ENCODE peak calls at places on chromosomes 11 and 22, in seven cellular contexts. F is fibroblast of mammary gland, M is tibial nerve, L is GM23338, X is IMR-90, U is A549, B is pancreas. E is an unnamed sample.

GRCh38 chr11:69307421-69307820 is 13.5 kb downstream of the MYEOV start:
- DNase-seq in F (no peak), M (no peak), L (no peak), X (no peak), U (no peak), B (no peak), E (no peak)

GRCh38 chr22:38730411-38730871 is 24.7 kb downstream of the GTPBP1 start:
- DNase-seq in F (no peak), M (no peak), L (no peak), X (no peak), U (no peak), B (no peak), E (no peak)

GRCh38 chr11:118275184-118275583 is 11.1 kb upstream of the MPZL2 start:
- DNase-seq in F (peak), M (no peak), L (no peak), X (no peak), U (no peak), B (no peak), E (no peak)

GRCh38 chr11:117944554-117944953 is 15.4 kb upstream of the TMPRSS13 start:
- DNase-seq in F (no peak), M (no peak), L (no peak), X (no peak), U (no peak), B (no peak), E (peak)

GRCh38 chr11:102485095-102485722 is 32.6 kb upstream of the TMEM123 start:
- DNase-seq in F (peak), M (no peak), L (no peak), X (peak), U (no peak), B (no peak), E (no peak)

GRCh38 chr22:45051946-45052345 is 42.1 kb upstream of the PHF21B start:
- DNase-seq in F (no peak), M (no peak), L (no peak), X (no peak), U (no peak), B (no peak), E (no peak)

GRCh38 chr22:29766632-29767288 is at the start of gene ZMAT5:
- DNase-seq in F (peak), M (peak), L (peak), X (peak), U (peak), B (peak), E (peak)

GRCh38 chr22:47739216-47739615 is 976.8 kb downstream of the TBC1D22A start:
- DNase-seq in F (no peak), M (no peak), L (no peak), X (no peak), U (no peak), B (no peak), E (no peak)

GRCh38 chr22:22408731-22409696 is 99.5 kb downstream of the ZNF280B start:
- DNase-seq in F (peak), M (peak), L (peak), X (peak), U (peak), B (no peak), E (no peak)

GRCh38 chr11:134449713-134450112 is 37.7 kb upstream of the B3GAT1 start:
- DNase-seq in F (no peak), M (no peak), L (peak), X (no peak), U (no peak), B (no peak), E (no peak)
- H3K4me3 ChIP-seq in F (no peak), M (no peak), L (no peak), X (no peak), U (no peak), B (no peak), E (no peak)

GRCh38 chr11:60777106-60777505 is 8.0 kb upstream of the MS4A10 start:
- DNase-seq in F (no peak), M (no peak), L (no peak), X (no peak), U (no peak), B (no peak), E (no peak)

GRCh38 chr11:60776167-60776566 is 9.0 kb upstream of the MS4A10 start:
- DNase-seq in F (no peak), M (no peak), L (no peak), X (no peak), U (no peak), B (no peak), E (no peak)

GRCh38 chr11:60772666-60773065 is 12.5 kb upstream of the MS4A10 start:
- DNase-seq in F (no peak), M (no peak), L (no peak), X (no peak), U (no peak), B (no peak), E (no peak)

GRCh38 chr11:60775420-60775961 is 9.6 kb upstream of the MS4A10 start:
- DNase-seq in F (peak), M (peak), L (peak), X (peak), U (peak), B (peak), E (peak)

GRCh38 chr11:60774726-60775125 is 10.4 kb upstream of the MS4A10 start:
- DNase-seq in F (no peak), M (no peak), L (no peak), X (no peak), U (no peak), B (no peak), E (no peak)
- TF ChIP-seq CTCF in F (no peak), M (no peak), L (no peak), X (no peak), U (no peak), B (no peak), E (no peak)

GRCh38 chr11:14547440-14547839 is 27.3 kb upstream of the PSMA1 start:
- DNase-seq in F (no peak), M (no peak), L (no peak), X (no peak), U (no peak), B (no peak), E (no peak)

GRCh38 chr11:14551380-14551779 is 31.2 kb upstream of the PSMA1 start:
- DNase-seq in F (no peak), M (no peak), L (no peak), X (no peak), U (no peak), B (no peak), E (no peak)

GRCh38 chr11:14549891-14550290 is 29.7 kb upstream of the PSMA1 start:
- DNase-seq in F (no peak), M (no peak), L (no peak), X (no peak), U (no peak), B (no peak), E (no peak)

GRCh38 chr11:14554959-14555358 is 34.8 kb upstream of the PSMA1 start:
- DNase-seq in F (peak), M (peak), L (no peak), X (no peak), U (no peak), B (no peak), E (no peak)

DNA sequence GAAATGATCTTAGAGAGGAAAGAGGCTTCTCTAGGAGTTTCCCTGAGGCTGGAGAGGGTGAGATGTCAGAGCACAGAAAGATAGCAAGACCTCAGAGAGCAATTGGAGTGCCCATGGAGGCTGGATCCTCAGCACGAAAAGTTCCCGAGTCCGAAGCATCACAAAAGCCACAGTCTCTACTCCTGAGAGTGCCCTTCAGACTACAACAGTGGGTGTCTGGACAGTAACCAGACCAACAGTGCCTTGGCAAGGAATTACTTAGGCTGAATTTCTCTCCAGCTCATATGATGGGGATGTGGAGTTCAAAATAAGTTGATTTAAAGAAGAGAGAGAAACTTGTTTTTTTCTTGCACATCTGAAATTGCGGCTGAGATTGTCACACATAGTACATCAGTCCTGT is 31.9 kb upstream of the PSMA1 start:
- DNase-seq in F (no peak), M (no peak), L (no peak), X (no peak), U (no peak), B (no peak), E (no peak)
- H3K4me3 ChIP-seq in F (no peak), M (no peak), L (no peak), X (no peak), U (no peak), B (no peak), E (no peak)

GRCh38 chr11:62645934-62646824 is at the start of gene GANAB:
- DNase-seq in F (peak), M (peak), L (peak), X (peak), U (peak), B (peak), E (peak)
- TF ChIP-seq CTCF in F (no peak), M (no peak), L (no peak), X (no peak), U (no peak), B (no peak), E (no peak)

GRCh38 chr11:121800704-121801516 is 315.1 kb downstream of the BLID start:
- DNase-seq in F (no peak), M (peak), L (peak), X (no peak), U (no peak), B (no peak), E (no peak)
- H3K4me3 ChIP-seq in F (no peak), M (no peak), L (peak), X (no peak), U (no peak), B (no peak), E (no peak)

GRCh38 chr11:114116800-114117199 is 57.3 kb downstream of the ZBTB16 start:
- DNase-seq in F (no peak), M (no peak), L (no peak), X (no peak), U (no peak), B (no peak), E (no peak)
- TF ChIP-seq CTCF in F (no peak), M (no peak), L (no peak), X (no peak), U (no peak), B (no peak), E (no peak)

E was measured in coronary artery.